ENCODE peak calls at places on chromosomes 11 and 22, in four cellular contexts. One of them, this sample, is unnamed.

GRCh38 chr11:32385998-32386397 is 49.3 kb downstream of the WT1 start:
- DNase-seq in neuronal stem cell: peak
- DNase-seq in H1: no peak
- DNase-seq in H9: peak
- DNase-seq in this sample: peak

GRCh38 chr11:119389611-119390254 is 8.2 kb upstream of the USP2 start:
- DNase-seq in neuronal stem cell: no peak
- DNase-seq in H1: peak
- DNase-seq in H9: peak
- DNase-seq in this sample: no peak

GRCh38 chr11:37788141-37788877 is 1190.3 kb upstream of the RAG2 start:
- DNase-seq in neuronal stem cell: no peak
- DNase-seq in H1: no peak
- DNase-seq in H9: no peak
- DNase-seq in this sample: peak

GRCh38 chr22:46626911-46627805 is 7.0 kb downstream of the GRAMD4 start:
- DNase-seq in neuronal stem cell: no peak
- DNase-seq in H1: peak
- DNase-seq in H9: peak
- DNase-seq in this sample: no peak

GRCh38 chr11:45665206-45665932 is at the start of gene CHST1:
- DNase-seq in neuronal stem cell: no peak
- DNase-seq in H1: peak
- DNase-seq in H9: peak
- DNase-seq in this sample: peak

GRCh38 chr11:131392528-131393255 is 22.3 kb downstream of the NTM start:
- DNase-seq in neuronal stem cell: no peak
- DNase-seq in H1: no peak
- DNase-seq in H9: peak
- DNase-seq in this sample: no peak

GRCh38 chr11:82927264-82927880 is 25.8 kb downstream of the DDIAS start:
- DNase-seq in neuronal stem cell: peak
- DNase-seq in H1: no peak
- DNase-seq in H9: no peak
- DNase-seq in this sample: peak

GRCh38 chr11:124763156-124763947 is 1.3 kb upstream of the ESAM start:
- DNase-seq in neuronal stem cell: peak
- DNase-seq in H1: peak
- DNase-seq in H9: peak
- DNase-seq in this sample: peak

GRCh38 chr22:33493476-33494205 is 426.6 kb downstream of the LARGE1 start:
- DNase-seq in neuronal stem cell: no peak
- DNase-seq in H1: no peak
- DNase-seq in H9: no peak
- DNase-seq in this sample: no peak

GRCh38 chr11:118004543-118005223 is 18.5 kb downstream of the IL10RA start:
- DNase-seq in neuronal stem cell: no peak
- DNase-seq in H1: peak
- DNase-seq in H9: no peak
- DNase-seq in this sample: no peak

GRCh38 chr11:29809121-29809520 is 207.7 kb downstream of the KCNA4 start:
- DNase-seq in neuronal stem cell: no peak
- DNase-seq in H1: no peak
- DNase-seq in H9: no peak
- DNase-seq in this sample: no peak

DNA sequence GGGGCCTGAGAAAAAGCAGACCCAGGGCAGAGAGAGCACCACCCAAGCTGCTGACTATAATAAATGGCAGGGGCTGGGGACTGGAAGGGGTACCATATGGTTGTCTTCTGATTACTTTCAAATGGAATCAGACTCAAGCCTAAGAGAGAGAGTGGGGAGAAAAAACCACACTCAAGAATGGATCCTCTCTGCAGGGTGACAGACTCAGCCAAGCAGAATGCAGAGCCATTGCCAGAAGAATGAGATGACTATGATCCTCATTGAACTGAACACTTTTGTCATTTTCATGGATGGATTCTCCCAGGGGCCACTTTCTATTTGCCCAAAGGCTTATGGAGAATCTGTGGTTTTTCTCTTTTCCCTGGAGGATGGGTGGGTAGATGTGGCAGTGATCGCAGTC is 8.7 kb downstream of the UBASH3B start:
- DNase-seq in neuronal stem cell: no peak
- DNase-seq in H1: no peak
- DNase-seq in H9: no peak
- DNase-seq in this sample: peak
- H3K27ac ChIP-seq in neuronal stem cell: no peak
- H3K27ac ChIP-seq in H1: no peak
- H3K27ac ChIP-seq in H9: no peak
- H3K27ac ChIP-seq in this sample: peak

DNA sequence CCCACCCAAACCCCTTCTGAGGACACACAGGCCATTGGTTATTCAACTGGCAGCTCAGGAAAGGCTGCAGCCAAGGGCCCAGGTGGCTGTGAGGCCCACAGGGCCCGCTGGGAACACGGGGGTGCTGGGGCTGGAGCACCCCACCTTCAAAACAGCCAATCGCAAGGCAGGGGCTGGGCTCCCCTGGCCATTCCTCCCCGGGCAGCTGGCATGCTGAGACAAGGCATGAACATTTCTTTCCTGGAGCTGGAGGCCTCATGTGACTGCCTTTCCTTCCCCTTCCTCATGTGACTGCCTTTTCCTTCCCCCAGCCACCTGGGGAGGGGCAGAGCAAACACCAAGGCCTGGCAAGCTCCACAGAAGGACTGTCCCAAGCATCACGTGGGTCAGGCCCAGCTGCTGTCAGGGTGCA is 76.8 kb downstream of the PIWIL3 start:
- DNase-seq in neuronal stem cell: no peak
- DNase-seq in H1: no peak
- DNase-seq in H9: no peak
- DNase-seq in this sample: no peak
- H2BK15ac ChIP-seq in neuronal stem cell: no peak
- H2BK15ac ChIP-seq in H1: peak
- H2BK15ac ChIP-seq in H9: no peak
- H2BK15ac ChIP-seq in this sample: no peak

DNA sequence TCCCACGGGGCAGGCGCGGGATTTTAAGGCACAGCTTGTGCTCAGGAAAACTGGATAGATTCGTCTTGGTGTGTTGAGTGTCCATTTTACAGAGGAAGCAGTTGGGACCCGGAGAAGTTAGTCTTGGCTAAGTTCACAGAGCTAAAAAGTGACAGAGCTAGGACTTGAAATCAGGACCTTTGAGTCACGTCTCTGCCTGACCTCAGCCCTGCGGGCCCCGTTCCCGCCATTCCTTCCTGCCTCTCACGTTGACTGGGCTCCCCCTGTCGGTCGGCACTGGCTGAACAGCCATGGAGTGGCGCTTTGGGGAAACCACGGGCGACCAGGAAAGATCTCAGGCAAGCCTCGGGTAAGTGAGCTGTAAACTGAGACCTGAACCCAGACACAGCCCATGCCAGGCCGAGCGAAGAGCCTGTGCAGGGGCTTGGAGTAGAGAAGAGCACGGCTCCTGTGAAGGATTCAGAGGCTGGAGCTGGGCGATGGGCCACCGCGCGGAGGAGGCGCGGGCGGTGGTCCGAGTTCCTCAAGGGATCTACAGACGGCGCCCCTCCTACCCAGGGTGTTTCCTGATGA is 54.1 kb downstream of the WNT11 start:
- DNase-seq in neuronal stem cell: peak
- DNase-seq in H1: peak
- DNase-seq in H9: peak
- DNase-seq in this sample: peak
- H2BK12ac ChIP-seq in neuronal stem cell: peak
- H2BK12ac ChIP-seq in H1: peak
- H2BK12ac ChIP-seq in H9: no peak
- H2BK12ac ChIP-seq in this sample: no peak

GRCh38 chr11:47175746-47176327 is 842 bp downstream of the ARFGAP2 start:
- DNase-seq in neuronal stem cell: no peak
- DNase-seq in H1: no peak
- DNase-seq in H9: no peak
- DNase-seq in this sample: no peak
- H3K27ac ChIP-seq in neuronal stem cell: no peak
- H3K27ac ChIP-seq in H1: peak
- H3K27ac ChIP-seq in H9: peak
- H3K27ac ChIP-seq in this sample: no peak

DNA sequence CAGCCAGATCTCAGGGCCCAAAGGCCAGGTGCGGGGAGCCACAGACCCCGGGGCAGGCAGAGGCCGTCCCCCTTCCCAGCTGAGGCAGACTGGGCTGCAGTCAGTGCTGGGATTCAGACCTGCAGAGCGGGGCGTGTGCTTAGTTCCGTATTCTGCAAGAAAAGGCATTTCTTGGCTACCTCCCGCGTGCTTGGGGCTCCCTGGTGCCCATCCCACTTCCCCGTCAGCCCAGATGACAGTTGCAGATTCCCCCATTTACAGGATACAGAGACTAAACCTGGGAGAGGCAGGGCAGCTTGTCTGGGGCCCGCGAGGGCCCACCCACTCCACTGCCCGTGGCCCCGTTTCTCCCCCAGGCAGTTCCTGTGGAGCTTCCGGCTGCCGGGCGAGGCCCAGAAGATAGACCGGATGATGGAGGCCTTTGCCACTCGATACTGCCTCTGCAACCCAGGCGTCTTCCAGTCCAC is 18.3 kb downstream of the CYTH4 start:
- DNase-seq in neuronal stem cell: no peak
- DNase-seq in H1: no peak
- DNase-seq in H9: no peak
- DNase-seq in this sample: no peak
- H2BK15ac ChIP-seq in neuronal stem cell: no peak
- H2BK15ac ChIP-seq in H1: no peak
- H2BK15ac ChIP-seq in H9: no peak
- H2BK15ac ChIP-seq in this sample: peak

GRCh38 chr11:12540075-12540685 is 134.0 kb upstream of the TEAD1 start:
- DNase-seq in neuronal stem cell: no peak
- DNase-seq in H1: no peak
- DNase-seq in H9: no peak
- DNase-seq in this sample: peak
- H2BK12ac ChIP-seq in neuronal stem cell: no peak
- H2BK12ac ChIP-seq in H1: no peak
- H2BK12ac ChIP-seq in H9: no peak
- H2BK12ac ChIP-seq in this sample: peak

GRCh38 chr22:49586244-49586748 is 241.4 kb downstream of the BRD1 start:
- DNase-seq in neuronal stem cell: no peak
- DNase-seq in H1: no peak
- DNase-seq in H9: no peak
- DNase-seq in this sample: no peak
- H3K27ac ChIP-seq in neuronal stem cell: no peak
- H3K27ac ChIP-seq in H1: no peak
- H3K27ac ChIP-seq in H9: no peak
- H3K27ac ChIP-seq in this sample: no peak

This sample was measured in mesenchymal stem cell.